ENCODE peak calls at places on chromosomes 5 and 9, in five cellular contexts. One of them, this sample, is unnamed.
A peak's percentile ranks its signal among the peaks of the same experiment; 100 is the strongest.

GRCh38 chr9:108056805-108057386 is 567.3 kb upstream of the KLF4 start:
- DNase-seq in uterus: no peak
- DNase-seq in kidney: no peak
- DNase-seq in cardiac fibroblast: peak; percentile 43
- DNase-seq in AG04449: no peak
- DNase-seq in this sample: no peak

GRCh38 chr9:73149371-73150067 is 2.1 kb upstream of the ANXA1 start:
- DNase-seq in uterus: no peak
- DNase-seq in kidney: no peak
- DNase-seq in cardiac fibroblast: peak; percentile 81
- DNase-seq in AG04449: peak; percentile 52
- DNase-seq in this sample: peak; percentile 42

GRCh38 chr9:304519-305185 is 90.0 kb downstream of the DOCK8 start:
- DNase-seq in uterus: no peak
- DNase-seq in kidney: no peak
- DNase-seq in cardiac fibroblast: no peak
- DNase-seq in AG04449: no peak
- DNase-seq in this sample: no peak

GRCh38 chr5:112757468-112758208 is 20.0 kb downstream of the APC start:
- DNase-seq in uterus: no peak
- DNase-seq in kidney: no peak
- DNase-seq in cardiac fibroblast: peak; percentile 80
- DNase-seq in AG04449: no peak
- DNase-seq in this sample: no peak

GRCh38 chr5:181189962-181190710 is 14.9 kb downstream of the TRIM7 start:
- DNase-seq in uterus: no peak
- DNase-seq in kidney: no peak
- DNase-seq in cardiac fibroblast: no peak
- DNase-seq in AG04449: no peak
- DNase-seq in this sample: peak; percentile 68

GRCh38 chr5:170070556-170071412 is 34.9 kb upstream of the FOXI1 start:
- DNase-seq in uterus: no peak
- DNase-seq in kidney: peak; percentile 73
- DNase-seq in cardiac fibroblast: peak; percentile 62
- DNase-seq in AG04449: no peak
- DNase-seq in this sample: peak; percentile 42

GRCh38 chr5:63233906-63234305 is 655.3 kb downstream of the LRRC70 start:
- DNase-seq in uterus: no peak
- DNase-seq in kidney: no peak
- DNase-seq in cardiac fibroblast: peak; percentile 75
- DNase-seq in AG04449: no peak
- DNase-seq in this sample: no peak

GRCh38 chr9:125399165-125399564 is 137.5 kb downstream of the GAPVD1 start:
- DNase-seq in uterus: no peak
- DNase-seq in kidney: no peak
- DNase-seq in cardiac fibroblast: no peak
- DNase-seq in AG04449: no peak
- DNase-seq in this sample: no peak

GRCh38 chr5:154771383-154771901 is 16.3 kb downstream of the LARP1 start:
- DNase-seq in uterus: no peak
- DNase-seq in kidney: no peak
- DNase-seq in cardiac fibroblast: peak; percentile 89
- DNase-seq in AG04449: peak; percentile 77
- DNase-seq in this sample: no peak

GRCh38 chr5:16385516-16386090 is 80.0 kb downstream of the ZNF622 start:
- DNase-seq in uterus: no peak
- DNase-seq in kidney: no peak
- DNase-seq in cardiac fibroblast: no peak
- DNase-seq in AG04449: no peak
- DNase-seq in this sample: no peak

GRCh38 chr5:6190838-6191237 is 187.5 kb downstream of the MED10 start:
- DNase-seq in uterus: no peak
- DNase-seq in kidney: no peak
- DNase-seq in cardiac fibroblast: no peak
- DNase-seq in AG04449: no peak
- DNase-seq in this sample: no peak

GRCh38 chr5:124372457-124372856 is 374.0 kb downstream of the ZNF608 start:
- DNase-seq in uterus: peak; percentile 36
- DNase-seq in kidney: no peak
- DNase-seq in cardiac fibroblast: no peak
- DNase-seq in AG04449: no peak
- DNase-seq in this sample: no peak

GRCh38 chr5:38069360-38069759 is 189.0 kb upstream of the EGFLAM start:
- DNase-seq in uterus: no peak
- DNase-seq in kidney: no peak
- DNase-seq in cardiac fibroblast: no peak
- DNase-seq in AG04449: no peak
- DNase-seq in this sample: no peak

GRCh38 chr5:150578781-150579461 is 61.5 kb upstream of the SYNPO start:
- DNase-seq in uterus: peak; percentile 9
- DNase-seq in kidney: no peak
- DNase-seq in cardiac fibroblast: no peak
- DNase-seq in AG04449: no peak
- DNase-seq in this sample: no peak

GRCh38 chr9:129405089-129405830 is 215.6 kb downstream of the C9orf50 start:
- DNase-seq in uterus: no peak
- DNase-seq in kidney: peak; percentile 69
- DNase-seq in cardiac fibroblast: peak; percentile 82
- DNase-seq in AG04449: peak; percentile 14
- DNase-seq in this sample: no peak

GRCh38 chr9:125807065-125807464 is 59.9 kb downstream of the PBX3 start:
- DNase-seq in uterus: no peak
- DNase-seq in kidney: no peak
- DNase-seq in cardiac fibroblast: peak; percentile 47
- DNase-seq in AG04449: no peak
- DNase-seq in this sample: no peak

GRCh38 chr5:134568761-134569725 is 43.6 kb downstream of the JADE2 start:
- DNase-seq in uterus: peak; percentile 78
- DNase-seq in kidney: peak; percentile 94
- DNase-seq in cardiac fibroblast: peak; percentile 88
- DNase-seq in AG04449: no peak
- DNase-seq in this sample: no peak

GRCh38 chr9:77022783-77023440 is 3.5 kb downstream of the FOXB2 start:
- DNase-seq in uterus: no peak
- DNase-seq in kidney: no peak
- DNase-seq in cardiac fibroblast: no peak
- DNase-seq in AG04449: no peak
- DNase-seq in this sample: no peak

GRCh38 chr5:91271999-91272398 is 111.1 kb downstream of the ARRDC3 start:
- DNase-seq in uterus: no peak
- DNase-seq in kidney: no peak
- DNase-seq in cardiac fibroblast: no peak
- DNase-seq in AG04449: no peak
- DNase-seq in this sample: no peak

GRCh38 chr9:137458194-137459146 is 664 bp downstream of the NSMF start:
- DNase-seq in uterus: peak; percentile 40
- DNase-seq in kidney: peak; percentile 86
- DNase-seq in cardiac fibroblast: peak; percentile 27
- DNase-seq in AG04449: no peak
- DNase-seq in this sample: no peak

GRCh38 chr5:143031781-143032724 is 261.9 kb downstream of the ARHGAP26 start:
- DNase-seq in uterus: no peak
- DNase-seq in kidney: no peak
- DNase-seq in cardiac fibroblast: no peak
- DNase-seq in AG04449: no peak
- DNase-seq in this sample: no peak

GRCh38 chr9:9921771-9922170 is 691.0 kb downstream of the PTPRD start:
- DNase-seq in uterus: no peak
- DNase-seq in kidney: no peak
- DNase-seq in cardiac fibroblast: no peak
- DNase-seq in AG04449: no peak
- DNase-seq in this sample: no peak

GRCh38 chr5:173888473-173889135 is 455 bp downstream of the CPEB4 start:
- DNase-seq in uterus: peak; percentile 25
- DNase-seq in kidney: peak; percentile 85
- DNase-seq in cardiac fibroblast: peak; percentile 33
- DNase-seq in AG04449: no peak
- DNase-seq in this sample: peak; percentile 21

GRCh38 chr5:13866792-13867191 is 77.7 kb downstream of the DNAH5 start:
- DNase-seq in uterus: no peak
- DNase-seq in kidney: no peak
- DNase-seq in cardiac fibroblast: peak; percentile 5
- DNase-seq in AG04449: no peak
- DNase-seq in this sample: peak; percentile 42

GRCh38 chr5:95631991-95632675 is 12.2 kb downstream of the GPR150 start:
- DNase-seq in uterus: no peak
- DNase-seq in kidney: no peak
- DNase-seq in cardiac fibroblast: peak; percentile 54
- DNase-seq in AG04449: no peak
- DNase-seq in this sample: peak; percentile 87

GRCh38 chr5:9733456-9733855 is 103.3 kb upstream of the TAS2R1 start:
- DNase-seq in uterus: no peak
- DNase-seq in kidney: no peak
- DNase-seq in cardiac fibroblast: no peak
- DNase-seq in AG04449: peak; percentile 40
- DNase-seq in this sample: no peak

GRCh38 chr5:139385061-139385889 is 2.2 kb upstream of the SLC23A1 start:
- DNase-seq in uterus: no peak
- DNase-seq in kidney: no peak
- DNase-seq in cardiac fibroblast: no peak
- DNase-seq in AG04449: no peak
- DNase-seq in this sample: no peak
- TF ChIP-seq CTCF in uterus: no peak
- TF ChIP-seq CTCF in kidney: peak; percentile 7
- TF ChIP-seq CTCF in cardiac fibroblast: no peak
- TF ChIP-seq CTCF in AG04449: no peak
- TF ChIP-seq CTCF in this sample: no peak

DNA sequence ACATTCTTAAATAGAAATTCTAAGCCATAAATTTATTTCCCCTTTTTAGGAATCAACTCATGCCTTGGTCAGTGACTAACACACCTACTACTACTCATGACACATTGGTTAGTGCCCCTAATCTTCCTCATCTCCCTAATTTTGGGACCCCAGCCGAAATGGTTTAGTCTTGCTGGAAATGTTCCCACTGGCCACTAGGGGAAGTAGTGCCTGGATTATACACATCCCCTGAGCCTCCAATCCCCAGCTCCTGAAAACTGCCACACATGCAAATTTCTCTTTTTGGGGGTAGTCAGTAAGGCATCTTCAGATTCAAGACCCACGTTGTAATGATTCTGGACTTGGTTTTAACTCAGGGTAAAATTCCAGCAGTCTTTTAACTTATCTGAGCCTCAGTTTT is 79.8 kb downstream of the HSD17B3 start:
- DNase-seq in uterus: no peak
- DNase-seq in kidney: no peak
- DNase-seq in cardiac fibroblast: peak; percentile 25
- DNase-seq in AG04449: no peak
- DNase-seq in this sample: no peak
- TF ChIP-seq CTCF in uterus: no peak
- TF ChIP-seq CTCF in kidney: peak; percentile 34
- TF ChIP-seq CTCF in cardiac fibroblast: peak; percentile 58
- TF ChIP-seq CTCF in AG04449: peak; percentile 11
- TF ChIP-seq CTCF in this sample: peak; percentile 64

GRCh38 chr5:168291281-168291960 is at the start of gene WWC1:
- DNase-seq in uterus: no peak
- DNase-seq in kidney: peak; percentile 95
- DNase-seq in cardiac fibroblast: peak; percentile 37
- DNase-seq in AG04449: no peak
- DNase-seq in this sample: peak; percentile 51

GRCh38 chr5:168295574-168296201 is 4.2 kb downstream of the WWC1 start:
- DNase-seq in uterus: no peak
- DNase-seq in kidney: peak; percentile 75
- DNase-seq in cardiac fibroblast: peak; percentile 87
- DNase-seq in AG04449: no peak
- DNase-seq in this sample: no peak

GRCh38 chr5:168292783-168293696 is 1.6 kb downstream of the WWC1 start:
- DNase-seq in uterus: no peak
- DNase-seq in kidney: no peak
- DNase-seq in cardiac fibroblast: no peak
- DNase-seq in AG04449: no peak
- DNase-seq in this sample: no peak

GRCh38 chr5:168290902-168291280 is 554 bp upstream of the WWC1 start:
- DNase-seq in uterus: no peak
- DNase-seq in kidney: no peak
- DNase-seq in cardiac fibroblast: no peak
- DNase-seq in AG04449: no peak
- DNase-seq in this sample: no peak

DNA sequence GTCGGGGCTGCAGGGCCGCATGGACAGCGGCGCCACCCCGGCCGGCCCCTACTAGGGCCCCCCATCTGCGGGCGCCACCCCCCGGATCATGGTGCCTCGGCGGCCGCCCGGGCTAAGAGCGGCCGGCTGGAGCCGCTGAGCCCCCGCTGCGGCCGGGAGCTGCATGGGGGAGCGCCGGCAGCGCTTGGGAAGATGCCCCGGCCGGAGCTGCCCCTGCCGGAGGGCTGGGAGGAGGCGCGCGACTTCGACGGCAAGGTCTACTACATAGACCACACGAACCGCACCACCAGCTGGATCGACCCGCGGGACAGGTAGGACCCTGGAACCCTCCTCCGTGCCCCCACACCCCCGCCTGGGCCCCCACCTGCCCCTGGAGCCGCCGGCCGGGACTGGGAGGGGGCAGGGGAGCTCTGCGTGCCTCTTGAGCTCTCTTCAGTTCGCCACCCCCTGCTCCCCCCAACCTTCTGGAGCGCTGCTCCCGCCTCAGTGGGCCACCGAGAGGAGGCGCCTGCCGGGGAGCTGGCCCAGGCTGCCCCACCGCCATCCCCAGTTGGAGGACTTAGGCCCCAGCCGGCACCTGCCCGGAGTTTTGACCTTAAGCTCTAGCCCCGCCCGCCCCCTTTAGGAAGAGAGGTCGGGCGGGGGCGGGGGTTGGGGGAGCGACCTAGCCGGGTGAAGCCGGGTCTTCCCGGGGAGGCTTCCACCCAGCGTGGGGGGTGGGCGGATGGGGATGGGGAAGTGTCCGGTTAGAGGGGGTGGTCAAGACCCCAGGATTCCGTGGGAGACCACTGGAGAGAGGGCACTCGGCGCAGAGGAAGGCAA is 727 bp downstream of the WWC1 start:
- DNase-seq in uterus: no peak
- DNase-seq in kidney: peak; percentile 81
- DNase-seq in cardiac fibroblast: peak; percentile 19
- DNase-seq in AG04449: no peak
- DNase-seq in this sample: no peak
- TF ChIP-seq CTCF in uterus: no peak
- TF ChIP-seq CTCF in kidney: no peak
- TF ChIP-seq CTCF in cardiac fibroblast: no peak
- TF ChIP-seq CTCF in AG04449: peak; percentile 24
- TF ChIP-seq CTCF in this sample: no peak

GRCh38 chr9:112012026-112012902 is 115.7 kb downstream of the UGCG start:
- DNase-seq in uterus: peak; percentile 87
- DNase-seq in kidney: no peak
- DNase-seq in cardiac fibroblast: peak; percentile 89
- DNase-seq in AG04449: peak; percentile 76
- DNase-seq in this sample: peak; percentile 22

GRCh38 chr9:112010537-112010936 is 113.9 kb downstream of the UGCG start:
- DNase-seq in uterus: no peak
- DNase-seq in kidney: no peak
- DNase-seq in cardiac fibroblast: no peak
- DNase-seq in AG04449: no peak
- DNase-seq in this sample: no peak

GRCh38 chr9:112011051-112011620 is 114.5 kb downstream of the UGCG start:
- DNase-seq in uterus: no peak
- DNase-seq in kidney: no peak
- DNase-seq in cardiac fibroblast: no peak
- DNase-seq in AG04449: no peak
- DNase-seq in this sample: no peak

GRCh38 chr9:112007575-112008240 is 111.1 kb downstream of the UGCG start:
- DNase-seq in uterus: no peak
- DNase-seq in kidney: no peak
- DNase-seq in cardiac fibroblast: no peak
- DNase-seq in AG04449: no peak
- DNase-seq in this sample: no peak

GRCh38 chr9:112009656-112010055 is 113.0 kb downstream of the UGCG start:
- DNase-seq in uterus: no peak
- DNase-seq in kidney: no peak
- DNase-seq in cardiac fibroblast: no peak
- DNase-seq in AG04449: no peak
- DNase-seq in this sample: no peak
- TF ChIP-seq CTCF in uterus: no peak
- TF ChIP-seq CTCF in kidney: no peak
- TF ChIP-seq CTCF in cardiac fibroblast: no peak
- TF ChIP-seq CTCF in AG04449: no peak
- TF ChIP-seq CTCF in this sample: no peak

This sample was measured in activated CD8-positive, alpha-beta T cell treated with anti-CD3 and anti-CD28 coated beads for 36 hours.